ENCODE peak calls at places on chromosome 11, in six cellular contexts. One of them, this sample, is unnamed.

GRCh38 chr11:20050551-20051333 is 109.5 kb downstream of the DBX1 start:
- DNase-seq in H1: no peak
- DNase-seq in SK-N-SH: no peak
- DNase-seq in HepG2: no peak
- DNase-seq in IMR-90: no peak
- DNase-seq in K562: no peak
- DNase-seq in this sample: no peak

GRCh38 chr11:6968816-6969215 is 42.6 kb downstream of the ZNF215 start:
- DNase-seq in H1: no peak
- DNase-seq in K562: no peak
- DNase-seq in SK-N-SH: no peak
- DNase-seq in HepG2: no peak
- DNase-seq in IMR-90: peak; percentile 82
- DNase-seq in this sample: no peak

GRCh38 chr11:10326080-10326964 is 21.4 kb downstream of the ADM start:
- DNase-seq in IMR-90: no peak
- DNase-seq in K562: no peak
- DNase-seq in HepG2: peak; percentile 98
- DNase-seq in SK-N-SH: no peak
- DNase-seq in H1: no peak
- DNase-seq in this sample: no peak

GRCh38 chr11:70084046-70084984 is 6.2 kb downstream of the ANO1 start:
- DNase-seq in K562: no peak
- DNase-seq in H1: no peak
- DNase-seq in IMR-90: no peak
- DNase-seq in SK-N-SH: peak; percentile 57
- DNase-seq in HepG2: no peak
- DNase-seq in this sample: no peak

GRCh38 chr11:13119928-13120520 is 110.9 kb downstream of the RASSF10 start:
- DNase-seq in HepG2: no peak
- DNase-seq in IMR-90: no peak
- DNase-seq in SK-N-SH: no peak
- DNase-seq in H1: no peak
- DNase-seq in K562: no peak
- DNase-seq in this sample: no peak

GRCh38 chr11:42524534-42525227 is 787.1 kb upstream of the API5 start:
- DNase-seq in H1: peak; percentile 74
- DNase-seq in SK-N-SH: peak; percentile 50
- DNase-seq in HepG2: peak; percentile 41
- DNase-seq in IMR-90: no peak
- DNase-seq in K562: peak; percentile 39
- DNase-seq in this sample: peak; percentile 5

GRCh38 chr11:123173040-123173855 is 21.8 kb downstream of the CLMP start:
- DNase-seq in K562: no peak
- DNase-seq in H1: no peak
- DNase-seq in HepG2: no peak
- DNase-seq in IMR-90: peak; percentile 100
- DNase-seq in SK-N-SH: no peak
- DNase-seq in this sample: no peak

GRCh38 chr11:6926208-6927029 is at the start of gene ZNF215:
- DNase-seq in H1: peak; percentile 88
- DNase-seq in IMR-90: peak; percentile 81
- DNase-seq in HepG2: no peak
- DNase-seq in K562: peak; percentile 96
- DNase-seq in SK-N-SH: peak; percentile 17
- DNase-seq in this sample: no peak

GRCh38 chr11:83721286-83721685 is 435.1 kb upstream of the CCDC90B start:
- DNase-seq in K562: no peak
- DNase-seq in IMR-90: peak; percentile 8
- DNase-seq in H1: no peak
- DNase-seq in HepG2: no peak
- DNase-seq in SK-N-SH: no peak
- DNase-seq in this sample: no peak

GRCh38 chr11:68013611-68014156 is 3.6 kb downstream of the ALDH3B1 start:
- DNase-seq in SK-N-SH: no peak
- DNase-seq in HepG2: no peak
- DNase-seq in K562: no peak
- DNase-seq in H1: no peak
- DNase-seq in IMR-90: no peak
- DNase-seq in this sample: no peak

GRCh38 chr11:18677560-18677959 is 21.0 kb upstream of the TMEM86A start:
- DNase-seq in K562: no peak
- DNase-seq in H1: no peak
- DNase-seq in SK-N-SH: no peak
- DNase-seq in HepG2: no peak
- DNase-seq in IMR-90: no peak
- DNase-seq in this sample: no peak

GRCh38 chr11:132838621-132839020 is 693.7 kb downstream of the OPCML start:
- DNase-seq in H1: no peak
- DNase-seq in SK-N-SH: no peak
- DNase-seq in IMR-90: peak; percentile 45
- DNase-seq in HepG2: no peak
- DNase-seq in K562: no peak
- DNase-seq in this sample: no peak

GRCh38 chr11:75673977-75674582 is 5.2 kb upstream of the MAP6 start:
- DNase-seq in IMR-90: peak; percentile 56
- DNase-seq in SK-N-SH: no peak
- DNase-seq in K562: peak; percentile 73
- DNase-seq in H1: no peak
- DNase-seq in HepG2: peak; percentile 15
- DNase-seq in this sample: no peak

GRCh38 chr11:110432713-110433392 is 3.1 kb downstream of the FDX1 start:
- DNase-seq in K562: no peak
- DNase-seq in H1: no peak
- DNase-seq in HepG2: no peak
- DNase-seq in SK-N-SH: peak; percentile 57
- DNase-seq in IMR-90: peak; percentile 60
- DNase-seq in this sample: no peak

GRCh38 chr11:114080219-114080618 is 20.7 kb downstream of the ZBTB16 start:
- DNase-seq in IMR-90: no peak
- DNase-seq in SK-N-SH: no peak
- DNase-seq in K562: no peak
- DNase-seq in HepG2: no peak
- DNase-seq in H1: no peak
- DNase-seq in this sample: no peak

GRCh38 chr11:2933376-2934056 is 4.3 kb upstream of the PHLDA2 start:
- DNase-seq in HepG2: no peak
- DNase-seq in IMR-90: peak; percentile 75
- DNase-seq in H1: peak; percentile 56
- DNase-seq in SK-N-SH: peak; percentile 44
- DNase-seq in K562: no peak
- DNase-seq in this sample: peak; percentile 21

GRCh38 chr11:87384078-87384729 is 346.5 kb downstream of the TMEM135 start:
- DNase-seq in IMR-90: no peak
- DNase-seq in SK-N-SH: no peak
- DNase-seq in K562: no peak
- DNase-seq in H1: no peak
- DNase-seq in HepG2: no peak
- DNase-seq in this sample: no peak

GRCh38 chr11:126083829-126084607 is 21.4 kb upstream of the CDON start:
- DNase-seq in IMR-90: no peak
- DNase-seq in H1: no peak
- DNase-seq in SK-N-SH: peak; percentile 51
- DNase-seq in K562: no peak
- DNase-seq in HepG2: no peak
- DNase-seq in this sample: no peak

GRCh38 chr11:119370486-119371046 is 10.9 kb downstream of the USP2 start:
- DNase-seq in K562: peak; percentile 54
- DNase-seq in SK-N-SH: no peak
- DNase-seq in H1: no peak
- DNase-seq in IMR-90: no peak
- DNase-seq in HepG2: peak; percentile 71
- DNase-seq in this sample: no peak

GRCh38 chr11:82176945-82177344 is 556.7 kb downstream of the FAM181B start:
- DNase-seq in HepG2: no peak
- DNase-seq in SK-N-SH: no peak
- DNase-seq in K562: no peak
- DNase-seq in IMR-90: no peak
- DNase-seq in H1: no peak
- DNase-seq in this sample: no peak

GRCh38 chr11:132078677-132079076 is 708.3 kb downstream of the NTM start:
- DNase-seq in HepG2: no peak
- DNase-seq in IMR-90: no peak
- DNase-seq in H1: no peak
- DNase-seq in SK-N-SH: no peak
- DNase-seq in K562: no peak
- DNase-seq in this sample: no peak

GRCh38 chr11:116857936-116858335 is 20.5 kb upstream of the APOA1 start:
- DNase-seq in HepG2: no peak
- DNase-seq in SK-N-SH: peak; percentile 82
- DNase-seq in H1: no peak
- DNase-seq in IMR-90: no peak
- DNase-seq in K562: no peak
- DNase-seq in this sample: no peak

GRCh38 chr11:119343726-119344125 is 2.8 kb downstream of the MFRP start:
- DNase-seq in SK-N-SH: no peak
- DNase-seq in HepG2: no peak
- DNase-seq in H1: no peak
- DNase-seq in IMR-90: no peak
- DNase-seq in K562: no peak
- DNase-seq in this sample: no peak

GRCh38 chr11:124897681-124898680 is at the start of gene ROBO4:
- DNase-seq in H1: peak; percentile 37
- DNase-seq in K562: no peak
- DNase-seq in SK-N-SH: peak; percentile 15
- DNase-seq in IMR-90: peak; percentile 94
- DNase-seq in HepG2: peak; percentile 22
- DNase-seq in this sample: no peak

GRCh38 chr11:73949912-73950311 is 914 bp upstream of the DNAJB13 start:
- DNase-seq in H1: no peak
- DNase-seq in HepG2: no peak
- DNase-seq in K562: no peak
- DNase-seq in IMR-90: no peak
- DNase-seq in SK-N-SH: no peak
- DNase-seq in this sample: no peak

GRCh38 chr11:102287963-102288744 is 29.1 kb upstream of the BIRC3 start:
- DNase-seq in IMR-90: peak; percentile 82
- DNase-seq in SK-N-SH: peak; percentile 80
- DNase-seq in K562: peak; percentile 76
- DNase-seq in H1: no peak
- DNase-seq in HepG2: peak; percentile 68
- DNase-seq in this sample: peak; percentile 78

GRCh38 chr11:72719144-72719543 is 33.1 kb downstream of the ARAP1 start:
- DNase-seq in K562: no peak
- DNase-seq in HepG2: no peak
- DNase-seq in SK-N-SH: no peak
- DNase-seq in IMR-90: peak; percentile 31
- DNase-seq in H1: no peak
- DNase-seq in this sample: no peak
- H4K20me1 ChIP-seq in K562: no peaks in the 10 kb centered on the region
- H4K20me1 ChIP-seq in HepG2: peaks cover 8% of the 10 kb centered on the region
- H4K20me1 ChIP-seq in SK-N-SH: peaks cover 29% of the 10 kb centered on the region
- H4K20me1 ChIP-seq in IMR-90: peaks cover 69% of the 10 kb centered on the region
- H4K20me1 ChIP-seq in H1: peaks cover 6% of the 10 kb centered on the region
- H4K20me1 ChIP-seq in this sample: peaks cover 8% of the 10 kb centered on the region

GRCh38 chr11:65491614-65492386 is 7.0 kb upstream of the MALAT1 start:
- DNase-seq in IMR-90: peak; percentile 98
- DNase-seq in K562: peak; percentile 85
- DNase-seq in HepG2: no peak
- DNase-seq in H1: peak; percentile 64
- DNase-seq in SK-N-SH: no peak
- DNase-seq in this sample: no peak
- TF ChIP-seq RFX5 in IMR-90: no peak
- TF ChIP-seq RFX5 in K562: no peak
- TF ChIP-seq RFX5 in HepG2: no peak
- TF ChIP-seq RFX5 in H1: no peak
- TF ChIP-seq RFX5 in SK-N-SH: no peak
- TF ChIP-seq RFX5 in this sample: no peak

DNA sequence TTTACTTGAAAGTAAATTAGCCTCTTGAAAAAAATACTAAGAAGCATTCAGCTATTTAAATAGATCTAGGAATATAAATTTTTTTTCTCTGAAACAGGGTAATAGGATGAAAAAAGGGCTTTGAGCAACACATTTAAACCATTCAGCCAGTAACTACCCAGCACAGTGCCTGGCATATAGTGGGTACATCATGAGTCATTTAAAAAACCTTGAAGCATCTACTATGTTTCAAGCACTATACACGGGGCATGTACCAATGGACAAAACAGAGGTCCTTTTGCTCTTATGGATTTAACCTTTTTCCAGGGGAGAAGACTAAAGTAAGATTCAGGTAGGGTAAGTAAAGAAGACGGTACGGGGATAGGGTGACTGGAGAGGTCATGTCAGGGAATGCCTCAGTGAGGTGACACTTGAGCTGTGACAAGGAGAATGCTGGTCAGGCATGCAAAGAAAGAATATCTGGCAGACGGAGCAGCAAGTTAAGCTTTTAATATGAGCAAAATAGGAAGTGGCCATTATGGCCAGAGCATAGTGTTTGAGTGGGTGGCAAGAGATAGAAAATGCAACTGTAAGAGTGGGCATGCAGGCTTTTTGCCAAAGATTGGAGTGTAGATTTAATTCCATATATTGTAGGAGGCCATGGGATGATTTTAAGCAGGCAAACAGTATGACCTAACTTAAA is 101.1 kb downstream of the HIPK3 start:
- DNase-seq in SK-N-SH: no peak
- DNase-seq in HepG2: no peak
- DNase-seq in IMR-90: no peak
- DNase-seq in H1: no peak
- DNase-seq in K562: no peak
- DNase-seq in this sample: no peak
- H4K20me1 ChIP-seq in SK-N-SH: no peaks in the 10 kb centered on the region
- H4K20me1 ChIP-seq in HepG2: no peaks in the 10 kb centered on the region
- H4K20me1 ChIP-seq in IMR-90: no peaks in the 10 kb centered on the region
- H4K20me1 ChIP-seq in H1: no peaks in the 10 kb centered on the region
- H4K20me1 ChIP-seq in K562: no peaks in the 10 kb centered on the region
- H4K20me1 ChIP-seq in this sample: no peaks in the 10 kb centered on the region

GRCh38 chr11:79415912-79416311 is 24.9 kb downstream of the TENM4 start:
- DNase-seq in K562: no peak
- DNase-seq in IMR-90: no peak
- DNase-seq in HepG2: no peak
- DNase-seq in H1: no peak
- DNase-seq in SK-N-SH: no peak
- DNase-seq in this sample: no peak

GRCh38 chr11:79412761-79413160 is 28.1 kb downstream of the TENM4 start:
- DNase-seq in IMR-90: peak; percentile 18
- DNase-seq in H1: no peak
- DNase-seq in HepG2: no peak
- DNase-seq in K562: no peak
- DNase-seq in SK-N-SH: no peak
- DNase-seq in this sample: no peak

GRCh38 chr11:79414644-79415317 is 26.0 kb downstream of the TENM4 start:
- DNase-seq in IMR-90: peak; percentile 81
- DNase-seq in H1: no peak
- DNase-seq in HepG2: no peak
- DNase-seq in K562: no peak
- DNase-seq in SK-N-SH: no peak
- DNase-seq in this sample: no peak

GRCh38 chr11:79415411-79415810 is 25.4 kb downstream of the TENM4 start:
- DNase-seq in IMR-90: peak; percentile 61
- DNase-seq in SK-N-SH: no peak
- DNase-seq in K562: no peak
- DNase-seq in H1: no peak
- DNase-seq in HepG2: no peak
- DNase-seq in this sample: no peak

DNA sequence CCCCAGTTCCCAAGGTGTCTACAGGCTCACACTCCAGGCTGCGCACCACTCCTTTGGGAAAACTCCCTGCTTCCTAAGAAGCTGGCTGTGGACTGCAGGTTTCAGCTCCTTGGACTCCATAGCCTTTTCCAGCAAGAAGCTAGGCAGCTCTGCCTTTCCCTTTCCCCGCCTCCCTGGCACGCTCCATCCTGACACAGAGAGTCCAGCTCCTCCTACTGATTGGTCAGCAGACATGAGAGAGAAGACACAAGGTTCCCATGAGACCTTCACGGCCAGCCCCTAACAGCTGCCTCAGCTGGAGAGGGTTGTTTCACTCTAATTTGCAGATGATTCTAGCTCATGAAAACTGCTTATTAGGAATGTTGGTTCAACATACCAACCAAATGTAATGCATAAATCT is 27.6 kb downstream of the TENM4 start:
- DNase-seq in K562: no peak
- DNase-seq in SK-N-SH: peak; percentile 77
- DNase-seq in IMR-90: peak; percentile 94
- DNase-seq in HepG2: no peak
- DNase-seq in H1: no peak
- DNase-seq in this sample: no peak
- TF ChIP-seq RFX5 in K562: no peak
- TF ChIP-seq RFX5 in SK-N-SH: no peak
- TF ChIP-seq RFX5 in IMR-90: no peak
- TF ChIP-seq RFX5 in HepG2: no peak
- TF ChIP-seq RFX5 in H1: no peak
- TF ChIP-seq RFX5 in this sample: no peak